ENCODE peak calls at places on chromosomes 12 and 14, in eight cellular contexts. G is breast epithelium, C is transverse colon, J is IMR-90, B is cardiac muscle cell, R is AG04450, H is brain microvascular endothelial cell, E is MG63. P is an unnamed sample. For H3K27me3, the result is how much of the 10 kb centered on the place peaks cover.

GRCh38 chr12:56839489-56840442 is 76.6 kb downstream of the HSD17B6 start:
- DNase-seq in G (no peak), C (peak), J (peak), B (peak), R (no peak), H (no peak), E (peak), P (peak)

GRCh38 chr12:132030367-132031038 is 80.8 kb downstream of the EP400 start:
- DNase-seq in G (no peak), C (no peak), J (peak), B (peak), R (no peak), H (peak), E (peak), P (no peak)

GRCh38 chr12:76470028-76470939 is 89.3 kb downstream of the OSBPL8 start:
- DNase-seq in G (no peak), C (no peak), J (peak), B (peak), R (peak), H (peak), E (peak), P (peak)

GRCh38 chr12:69843653-69844052 is 18.6 kb downstream of the MYRFL start:
- DNase-seq in G (no peak), C (no peak), J (no peak), B (peak), R (no peak), H (no peak), E (no peak), P (no peak)

GRCh38 chr12:66196806-66197205 is 7.8 kb downstream of the IRAK3 start:
- DNase-seq in G (no peak), C (no peak), J (no peak), B (peak), R (no peak), H (no peak), E (no peak), P (no peak)

GRCh38 chr12:56878010-56878339 is 56.2 kb downstream of the SDR9C7 start:
- DNase-seq in G (no peak), C (no peak), J (no peak), B (peak), R (no peak), H (no peak), E (no peak), P (no peak)

GRCh38 chr14:19828314-19828713 is 24.7 kb downstream of the OR4N2 start:
- DNase-seq in G (no peak), C (no peak), J (no peak), B (no peak), R (no peak), H (no peak), E (no peak), P (no peak)

GRCh38 chr14:68284333-68284732 is 464.8 kb downstream of the RAD51B start:
- DNase-seq in G (no peak), C (no peak), J (no peak), B (peak), R (no peak), H (no peak), E (no peak), P (no peak)

GRCh38 chr14:75409425-75410205 is 18.2 kb upstream of the JDP2 start:
- DNase-seq in G (no peak), C (no peak), J (no peak), B (no peak), R (no peak), H (no peak), E (no peak), P (no peak)

GRCh38 chr12:109264095-109264942 is 44.8 kb downstream of the FOXN4 start:
- DNase-seq in G (no peak), C (peak), J (peak), B (peak), R (peak), H (peak), E (peak), P (peak)

GRCh38 chr12:41419151-41419893 is 231.2 kb downstream of the PDZRN4 start:
- DNase-seq in G (no peak), C (no peak), J (no peak), B (no peak), R (no peak), H (no peak), E (no peak), P (peak)

GRCh38 chr14:69079188-69079742 is 73.7 kb downstream of the DCAF5 start:
- DNase-seq in G (peak), C (no peak), J (peak), B (peak), R (peak), H (peak), E (peak), P (peak)

DNA sequence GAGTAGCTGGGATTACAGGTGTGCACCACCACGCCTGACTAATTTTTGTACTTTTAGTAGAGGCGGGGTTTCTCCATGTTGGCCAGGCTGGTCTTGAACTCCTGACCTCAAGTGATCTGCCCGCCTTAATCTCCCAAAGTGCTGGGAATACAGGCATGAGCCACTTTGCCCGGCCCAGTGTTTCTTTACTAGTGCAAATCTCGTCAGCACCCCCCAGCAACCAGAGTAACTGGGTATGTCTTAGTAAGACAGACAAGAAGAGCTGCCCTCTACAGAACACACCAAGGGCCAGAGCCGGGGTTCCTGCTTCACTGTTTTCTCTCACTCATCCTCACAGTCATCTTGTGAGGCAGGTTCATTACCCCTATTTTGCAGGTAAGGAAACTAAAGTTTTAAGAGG is 78.5 kb upstream of the GPR68 start:
- DNase-seq in G (no peak), C (no peak), J (no peak), B (no peak), R (no peak), H (no peak), E (no peak), P (no peak)
- H3K4me3 ChIP-seq in G (no peak), C (no peak), J (no peak), B (no peak), R (no peak), H (no peak), E (no peak), P (no peak)

GRCh38 chr12:113249546-113249945 is 28.3 kb downstream of the TPCN1 start:
- DNase-seq in G (no peak), C (no peak), J (no peak), B (no peak), R (no peak), H (no peak), E (no peak), P (no peak)

GRCh38 chr12:113246478-113247122 is 25.3 kb downstream of the TPCN1 start:
- DNase-seq in G (no peak), C (no peak), J (peak), B (no peak), R (no peak), H (no peak), E (no peak), P (peak)

GRCh38 chr12:113247123-113248045 is 26.1 kb downstream of the TPCN1 start:
- DNase-seq in G (no peak), C (no peak), J (peak), B (no peak), R (no peak), H (peak), E (peak), P (peak)

GRCh38 chr12:113248842-113249435 is 27.7 kb downstream of the TPCN1 start:
- DNase-seq in G (no peak), C (no peak), J (no peak), B (no peak), R (no peak), H (no peak), E (no peak), P (peak)

DNA sequence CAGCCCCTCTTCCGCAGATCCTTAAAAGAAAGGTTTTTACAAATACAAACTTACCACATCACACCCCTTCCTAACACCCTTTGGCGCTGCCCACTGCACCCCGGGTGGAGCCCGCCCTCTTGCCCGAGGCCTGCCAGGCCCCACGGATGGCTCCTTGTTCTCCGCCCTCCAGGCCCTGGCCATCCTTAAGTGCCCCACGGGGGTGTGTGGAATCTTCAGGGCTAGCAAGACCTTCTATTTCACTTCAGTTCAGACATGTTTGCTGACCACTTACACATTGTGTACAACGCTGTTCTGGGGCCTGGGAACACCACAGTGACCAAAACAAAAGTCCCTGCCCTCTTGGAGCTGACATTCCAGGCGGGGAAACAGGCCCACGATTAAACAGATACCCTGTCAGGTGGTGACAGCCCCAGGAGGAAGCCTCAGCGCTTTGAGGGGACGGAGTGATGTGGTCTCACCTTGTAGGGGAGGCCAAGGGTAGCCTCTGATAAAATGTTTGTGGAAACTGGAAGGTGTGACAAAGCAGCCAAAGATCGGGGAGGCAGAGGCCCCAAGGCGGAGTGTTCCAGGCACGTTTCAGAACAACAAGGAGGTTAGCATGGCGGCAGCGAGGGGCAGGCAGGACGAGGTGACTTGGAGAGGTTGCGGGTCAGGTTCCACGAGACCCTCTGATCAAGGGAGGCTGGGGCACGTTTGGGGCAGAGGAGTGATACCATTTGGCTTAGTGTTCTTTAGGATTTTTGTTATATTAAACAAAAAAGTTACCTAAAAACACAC is 27.0 kb downstream of the TPCN1 start:
- DNase-seq in G (no peak), C (no peak), J (no peak), B (no peak), R (no peak), H (no peak), E (no peak), P (no peak)
- H3K27me3 ChIP-seq in G (under half), C (under half), J (under half), B (under half), R (under half), H (under half), E (under half), P (under half)

GRCh38 chr14:37591311-37591940 is 3.6 kb downstream of the FOXA1 start:
- DNase-seq in G (no peak), C (peak), J (no peak), B (no peak), R (no peak), H (no peak), E (no peak), P (no peak)

GRCh38 chr14:37590096-37590809 is 4.8 kb downstream of the FOXA1 start:
- DNase-seq in G (no peak), C (no peak), J (no peak), B (no peak), R (no peak), H (no peak), E (no peak), P (no peak)

GRCh38 chr14:37592288-37593274 is 2.5 kb downstream of the FOXA1 start:
- DNase-seq in G (no peak), C (peak), J (no peak), B (no peak), R (no peak), H (no peak), E (no peak), P (no peak)

GRCh38 chr14:37590810-37591139 is 4.3 kb downstream of the FOXA1 start:
- DNase-seq in G (no peak), C (no peak), J (no peak), B (no peak), R (no peak), H (no peak), E (no peak), P (no peak)

GRCh38 chr14:37591941-37592287 is 3.1 kb downstream of the FOXA1 start:
- DNase-seq in G (no peak), C (peak), J (no peak), B (no peak), R (no peak), H (no peak), E (no peak), P (no peak)
- H3K4me3 ChIP-seq in G (peak), C (peak), J (no peak), B (no peak), R (no peak), H (no peak), E (peak), P (no peak)

GRCh38 chr14:58631720-58632119 is 6.0 kb upstream of the DACT1 start:
- DNase-seq in G (no peak), C (no peak), J (no peak), B (no peak), R (no peak), H (no peak), E (no peak), P (no peak)
- H3K27me3 ChIP-seq in G (under half), C (under half), J (under half), B (under half), R (under half), H (under half), E (under half), P (under half)

GRCh38 chr12:1643056-1643455 is 14.0 kb downstream of the WNT5B start:
- DNase-seq in G (no peak), C (no peak), J (no peak), B (no peak), R (no peak), H (no peak), E (no peak), P (no peak)

GRCh38 chr12:1642513-1642912 is 13.5 kb downstream of the WNT5B start:
- DNase-seq in G (no peak), C (no peak), J (no peak), B (no peak), R (no peak), H (no peak), E (no peak), P (no peak)

GRCh38 chr12:1638167-1638566 is 9.1 kb downstream of the WNT5B start:
- DNase-seq in G (no peak), C (no peak), J (no peak), B (no peak), R (no peak), H (no peak), E (no peak), P (no peak)

GRCh38 chr12:1640630-1641234 is 11.7 kb downstream of the WNT5B start:
- DNase-seq in G (no peak), C (no peak), J (no peak), B (no peak), R (no peak), H (no peak), E (no peak), P (no peak)

DNA sequence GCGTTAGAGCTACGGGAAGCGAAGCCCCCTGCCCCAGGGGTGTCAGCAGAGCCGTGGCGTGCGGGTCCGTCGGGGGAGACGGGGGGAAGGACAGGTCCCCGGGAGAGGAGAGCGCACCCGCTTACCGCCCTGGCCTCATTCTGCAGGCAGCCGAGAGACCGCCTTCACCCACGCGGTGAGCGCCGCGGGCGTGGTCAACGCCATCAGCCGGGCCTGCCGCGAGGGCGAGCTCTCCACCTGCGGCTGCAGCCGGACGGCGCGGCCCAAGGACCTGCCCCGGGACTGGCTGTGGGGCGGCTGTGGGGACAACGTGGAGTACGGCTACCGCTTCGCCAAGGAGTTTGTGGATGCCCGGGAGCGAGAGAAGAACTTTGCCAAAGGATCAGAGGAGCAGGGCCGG is 10.5 kb downstream of the WNT5B start:
- DNase-seq in G (no peak), C (no peak), J (no peak), B (no peak), R (no peak), H (no peak), E (no peak), P (no peak)
- H3K4me3 ChIP-seq in G (no peak), C (no peak), J (no peak), B (no peak), R (no peak), H (no peak), E (no peak), P (no peak)

P was measured in SJCRH30.